ENCODE peak calls at places on chromosomes 16 and 17, in seven cellular contexts. X is progenitor cell of endocrine pancreas, R is glutamatergic neuron, Q is heart left ventricle, S is fibroblast of pulmonary artery, E is AG04450, I is choroid plexus epithelial cell. L is an unnamed sample.

GRCh38 chr17:80948961-80949450 is 42.6 kb upstream of the CHMP6 start:
- DNase-seq in X (no peak), R (peak), Q (peak), S (no peak), E (no peak), I (no peak), L (no peak)

GRCh38 chr17:17403899-17404576 is 72.8 kb upstream of the MED9 start:
- DNase-seq in X (no peak), R (peak), Q (no peak), S (no peak), E (no peak), I (no peak), L (no peak)

GRCh38 chr16:69217433-69217832 is 30.5 kb downstream of the SNTB2 start:
- DNase-seq in X (no peak), R (no peak), Q (no peak), S (peak), E (peak), I (peak), L (no peak)

GRCh38 chr17:64223931-64224657 is 39.0 kb downstream of the TEX2 start:
- DNase-seq in X (no peak), R (no peak), Q (no peak), S (no peak), E (no peak), I (no peak), L (no peak)

GRCh38 chr16:57000271-57001025 is 11.1 kb downstream of the NLRC5 start:
- DNase-seq in X (no peak), R (no peak), Q (peak), S (peak), E (peak), I (peak), L (no peak)

GRCh38 chr17:40319651-40320550 is 10.9 kb downstream of the RARA start:
- DNase-seq in X (no peak), R (peak), Q (peak), S (no peak), E (no peak), I (no peak), L (no peak)

GRCh38 chr16:81448154-81449131 is 3.8 kb downstream of the CMIP start:
- DNase-seq in X (peak), R (peak), Q (no peak), S (no peak), E (no peak), I (peak), L (no peak)

GRCh38 chr16:4316103-4316731 is 350 bp downstream of the GLIS2 start:
- DNase-seq in X (no peak), R (peak), Q (no peak), S (no peak), E (no peak), I (no peak), L (no peak)

GRCh38 chr17:7177954-7178477 is 1.2 kb downstream of the ASGR1 start:
- DNase-seq in X (peak), R (peak), Q (no peak), S (peak), E (no peak), I (no peak), L (peak)

GRCh38 chr16:57800213-57801097 is 1.8 kb downstream of the KIFC3 start:
- DNase-seq in X (no peak), R (no peak), Q (no peak), S (no peak), E (no peak), I (no peak), L (no peak)

GRCh38 chr17:30443721-30444120 is 33.5 kb upstream of the GOSR1 start:
- DNase-seq in X (no peak), R (no peak), Q (no peak), S (no peak), E (no peak), I (no peak), L (no peak)
- TF ChIP-seq CTCF in X (no peak), R (no peak), Q (no peak), S (no peak), E (no peak), I (no peak), L (no peak)

DNA sequence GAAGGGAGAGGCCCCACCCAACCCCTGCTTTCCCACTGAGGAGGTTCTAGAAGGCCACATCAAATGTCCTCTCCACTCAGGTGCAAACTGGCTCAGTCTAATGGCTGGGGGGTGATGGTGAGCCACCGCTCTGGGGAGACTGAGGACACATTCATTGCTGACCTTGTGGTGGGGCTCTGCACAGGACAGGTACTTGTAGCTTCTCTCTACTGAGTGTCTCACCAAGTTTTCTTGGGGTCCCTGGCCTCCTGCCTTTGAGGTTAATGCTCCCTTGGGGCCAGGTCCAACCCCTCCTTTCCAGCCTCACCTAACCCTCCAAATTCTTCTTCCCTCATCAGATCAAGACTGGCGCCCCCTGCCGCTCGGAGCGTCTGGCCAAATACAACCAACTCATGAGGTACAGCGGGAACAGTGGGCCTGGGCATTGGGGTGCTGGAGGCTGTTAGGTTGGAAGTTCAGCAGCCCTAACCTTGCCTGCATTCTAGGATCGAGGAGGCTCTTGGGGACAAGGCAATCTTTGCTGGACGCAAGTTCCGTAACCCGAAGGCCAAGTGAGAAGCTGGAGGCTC is 5.7 kb downstream of the ENO3 start:
- DNase-seq in X (no peak), R (no peak), Q (peak), S (no peak), E (no peak), I (no peak), L (peak)
- TF ChIP-seq CTCF in X (peak), R (no peak), Q (peak), S (peak), E (peak), I (peak), L (peak)

GRCh38 chr17:49012893-49013255 is 15.7 kb downstream of the IGF2BP1 start:
- DNase-seq in X (peak), R (no peak), Q (no peak), S (no peak), E (no peak), I (no peak), L (no peak)

GRCh38 chr17:49015179-49015923 is 18.2 kb downstream of the IGF2BP1 start:
- DNase-seq in X (no peak), R (no peak), Q (no peak), S (no peak), E (no peak), I (no peak), L (no peak)

GRCh38 chr17:49016775-49017463 is 19.7 kb downstream of the IGF2BP1 start:
- DNase-seq in X (no peak), R (no peak), Q (no peak), S (peak), E (peak), I (no peak), L (no peak)

GRCh38 chr17:49015924-49016774 is 19.0 kb downstream of the IGF2BP1 start:
- DNase-seq in X (no peak), R (no peak), Q (no peak), S (no peak), E (no peak), I (no peak), L (no peak)

GRCh38 chr17:49013311-49014205 is 16.4 kb downstream of the IGF2BP1 start:
- DNase-seq in X (peak), R (peak), Q (no peak), S (no peak), E (no peak), I (no peak), L (peak)
- TF ChIP-seq CTCF in X (no peak), R (no peak), Q (no peak), S (no peak), E (no peak), I (no peak), L (no peak)

GRCh38 chr16:10668322-10669045 is 26.2 kb downstream of the TEKT5 start:
- DNase-seq in X (no peak), R (peak), Q (no peak), S (peak), E (no peak), I (peak), L (peak)
- TF ChIP-seq CTCF in X (peak), R (peak), Q (peak), S (peak), E (peak), I (peak), L (no peak)

DNA sequence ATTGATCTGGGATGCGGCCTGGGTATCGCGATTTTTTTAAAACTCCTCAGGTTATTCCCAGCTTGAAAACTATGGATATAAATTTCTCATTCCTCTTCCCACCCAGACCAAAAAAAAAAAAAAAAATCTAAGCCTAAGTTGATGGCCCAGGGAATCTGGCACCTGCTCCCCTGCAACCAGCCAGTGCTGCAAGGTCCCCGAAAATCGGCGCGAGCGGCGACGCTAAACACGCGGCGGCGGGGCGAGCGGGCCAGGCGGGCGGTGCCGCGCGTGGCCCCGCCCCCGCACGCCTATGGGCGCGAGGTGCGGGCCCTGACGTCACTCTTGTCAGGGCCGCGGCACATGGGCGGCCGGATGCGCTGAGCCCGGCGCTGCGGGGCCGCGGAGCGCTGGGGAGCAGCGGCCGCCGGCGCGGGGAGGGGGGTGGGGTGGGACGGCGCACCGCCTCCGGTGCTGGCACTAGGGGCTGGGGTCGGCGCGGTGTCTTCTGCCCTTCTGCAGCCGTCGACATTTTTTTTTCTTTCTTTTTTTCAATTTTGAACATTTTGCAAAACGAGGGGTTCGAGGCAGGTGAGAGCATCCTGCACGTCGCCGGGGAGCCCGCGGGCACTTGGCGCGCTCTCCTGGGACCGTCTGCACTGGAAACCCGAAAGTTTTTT is at the start of gene HLF:
- DNase-seq in X (peak), R (peak), Q (peak), S (peak), E (no peak), I (peak), L (peak)
- TF ChIP-seq CTCF in X (no peak), R (no peak), Q (no peak), S (no peak), E (no peak), I (no peak), L (no peak)

DNA sequence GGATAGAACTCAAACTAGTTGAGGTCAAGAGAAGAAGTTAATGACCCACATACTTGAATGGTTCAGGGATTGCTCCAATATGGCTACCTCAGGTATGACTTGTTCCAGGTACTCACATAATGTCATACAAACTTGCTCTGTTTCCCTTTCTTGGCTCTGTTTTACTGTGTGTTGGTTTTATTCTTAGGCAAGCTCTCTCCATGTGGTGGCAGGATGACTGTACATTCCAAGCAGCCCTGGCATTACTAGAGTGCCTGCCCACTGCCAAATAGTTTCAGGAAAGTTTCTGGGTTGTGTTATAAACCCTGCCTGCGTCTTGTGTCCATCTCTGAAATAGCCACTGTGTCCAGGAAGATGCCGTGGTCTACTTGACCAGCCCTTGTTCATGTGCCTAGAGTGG is 476.8 kb downstream of the SHISA9 start:
- DNase-seq in X (no peak), R (no peak), Q (no peak), S (no peak), E (no peak), I (no peak), L (no peak)
- TF ChIP-seq CTCF in X (no peak), R (no peak), Q (no peak), S (no peak), E (no peak), I (no peak), L (no peak)

DNA sequence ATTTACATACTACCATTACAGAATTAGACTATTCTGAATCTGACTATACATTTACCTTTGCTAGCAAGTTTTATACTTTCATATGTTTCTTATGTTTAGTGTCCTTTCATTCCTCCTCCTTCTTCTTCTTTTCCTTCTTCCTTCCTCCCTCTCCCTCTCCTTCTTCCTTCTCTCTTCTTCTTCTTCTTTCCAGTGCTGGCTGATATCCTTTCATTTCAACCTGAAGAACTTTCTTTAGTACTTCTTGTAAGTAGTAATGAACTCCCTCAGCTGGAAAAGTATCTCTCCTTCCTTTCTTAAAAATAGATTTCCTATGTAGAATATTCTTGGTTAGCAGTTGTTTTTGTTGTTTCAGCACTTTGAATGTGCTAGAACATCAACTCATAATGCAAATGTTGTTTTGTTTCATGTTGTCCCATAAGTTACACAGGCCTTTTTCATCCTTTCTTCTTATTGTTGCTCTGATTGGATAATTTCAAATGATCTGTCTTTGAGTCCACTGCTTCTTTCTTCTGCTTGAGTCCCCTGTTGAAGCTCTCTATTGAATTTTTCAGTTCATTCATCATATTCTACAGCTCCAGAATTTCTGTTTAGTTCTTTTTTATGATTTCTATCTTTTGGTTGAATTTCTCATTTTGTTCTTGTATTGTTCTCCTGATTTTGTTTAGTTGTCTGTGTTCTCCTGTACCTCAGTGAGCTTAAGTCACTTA is 15.1 kb upstream of the TBX4 start:
- DNase-seq in X (no peak), R (no peak), Q (no peak), S (no peak), E (no peak), I (no peak), L (no peak)
- TF ChIP-seq CTCF in X (no peak), R (no peak), Q (no peak), S (no peak), E (no peak), I (no peak), L (no peak)

GRCh38 chr16:8656376-8656775 is 18.0 kb upstream of the ABAT start:
- DNase-seq in X (no peak), R (no peak), Q (no peak), S (no peak), E (no peak), I (no peak), L (no peak)
- TF ChIP-seq CTCF in X (no peak), R (no peak), Q (no peak), S (no peak), E (no peak), I (no peak), L (no peak)